ENCODE peak calls at places on chromosome 1, in seven cellular contexts. One of them, this sample, is unnamed. For H3K27me3 and H3K36me3, the result is how much of the 10 kb centered on the place peaks cover.

GRCh38 chr1:31984419-31985347 is 29.0 kb upstream of the KHDRBS1 start:
- DNase-seq in ovary: no peak
- DNase-seq in CD4-positive, CD25-positive, alpha-beta regulatory T cell: no peak
- DNase-seq in body of pancreas: no peak
- DNase-seq in CD8-positive, alpha-beta T cell: peak
- DNase-seq in small intestine: no peak
- DNase-seq in endothelial cell of umbilical vein: peak
- DNase-seq in this sample: peak

GRCh38 chr1:202861420-202862121 is 27.4 kb downstream of the RABIF start:
- DNase-seq in endothelial cell of umbilical vein: peak
- DNase-seq in small intestine: peak
- DNase-seq in CD4-positive, CD25-positive, alpha-beta regulatory T cell: no peak
- DNase-seq in CD8-positive, alpha-beta T cell: peak
- DNase-seq in body of pancreas: peak
- DNase-seq in ovary: peak
- DNase-seq in this sample: no peak

GRCh38 chr1:152904688-152905440 is 3.5 kb upstream of the IVL start:
- DNase-seq in ovary: no peak
- DNase-seq in small intestine: no peak
- DNase-seq in endothelial cell of umbilical vein: no peak
- DNase-seq in CD8-positive, alpha-beta T cell: no peak
- DNase-seq in CD4-positive, CD25-positive, alpha-beta regulatory T cell: no peak
- DNase-seq in body of pancreas: no peak
- DNase-seq in this sample: no peak

GRCh38 chr1:209405183-209405823 is 178.2 kb upstream of the CAMK1G start:
- DNase-seq in small intestine: no peak
- DNase-seq in ovary: no peak
- DNase-seq in endothelial cell of umbilical vein: no peak
- DNase-seq in CD4-positive, CD25-positive, alpha-beta regulatory T cell: no peak
- DNase-seq in CD8-positive, alpha-beta T cell: no peak
- DNase-seq in body of pancreas: no peak
- DNase-seq in this sample: no peak

GRCh38 chr1:58648864-58649263 is 51.0 kb downstream of the MYSM1 start:
- DNase-seq in ovary: no peak
- DNase-seq in CD4-positive, CD25-positive, alpha-beta regulatory T cell: no peak
- DNase-seq in small intestine: no peak
- DNase-seq in endothelial cell of umbilical vein: no peak
- DNase-seq in CD8-positive, alpha-beta T cell: no peak
- DNase-seq in body of pancreas: no peak
- DNase-seq in this sample: no peak

GRCh38 chr1:159141584-159142518 is 29.6 kb upstream of the CADM3 start:
- DNase-seq in endothelial cell of umbilical vein: peak
- DNase-seq in CD4-positive, CD25-positive, alpha-beta regulatory T cell: no peak
- DNase-seq in CD8-positive, alpha-beta T cell: no peak
- DNase-seq in small intestine: no peak
- DNase-seq in ovary: no peak
- DNase-seq in body of pancreas: no peak
- DNase-seq in this sample: no peak

GRCh38 chr1:205456383-205456867 is 580 bp upstream of the BLACAT1 start:
- DNase-seq in CD8-positive, alpha-beta T cell: no peak
- DNase-seq in endothelial cell of umbilical vein: no peak
- DNase-seq in small intestine: no peak
- DNase-seq in ovary: no peak
- DNase-seq in body of pancreas: no peak
- DNase-seq in CD4-positive, CD25-positive, alpha-beta regulatory T cell: no peak
- DNase-seq in this sample: no peak

GRCh38 chr1:182662121-182662890 is 22.1 kb downstream of the RGS8 start:
- DNase-seq in endothelial cell of umbilical vein: no peak
- DNase-seq in ovary: no peak
- DNase-seq in CD8-positive, alpha-beta T cell: no peak
- DNase-seq in small intestine: no peak
- DNase-seq in CD4-positive, CD25-positive, alpha-beta regulatory T cell: no peak
- DNase-seq in body of pancreas: no peak
- DNase-seq in this sample: no peak

GRCh38 chr1:241672301-241672700 is 20.2 kb downstream of the WDR64 start:
- DNase-seq in body of pancreas: no peak
- DNase-seq in CD8-positive, alpha-beta T cell: no peak
- DNase-seq in CD4-positive, CD25-positive, alpha-beta regulatory T cell: no peak
- DNase-seq in ovary: no peak
- DNase-seq in small intestine: no peak
- DNase-seq in endothelial cell of umbilical vein: no peak
- DNase-seq in this sample: no peak

GRCh38 chr1:78045850-78046778 is at the start of gene GIPC2:
- DNase-seq in body of pancreas: peak
- DNase-seq in CD4-positive, CD25-positive, alpha-beta regulatory T cell: peak
- DNase-seq in CD8-positive, alpha-beta T cell: no peak
- DNase-seq in endothelial cell of umbilical vein: peak
- DNase-seq in ovary: peak
- DNase-seq in small intestine: peak
- DNase-seq in this sample: no peak

GRCh38 chr1:47983677-47984076 is 13.5 kb downstream of the TRABD2B start:
- DNase-seq in CD8-positive, alpha-beta T cell: no peak
- DNase-seq in ovary: no peak
- DNase-seq in body of pancreas: no peak
- DNase-seq in small intestine: no peak
- DNase-seq in endothelial cell of umbilical vein: no peak
- DNase-seq in CD4-positive, CD25-positive, alpha-beta regulatory T cell: no peak
- DNase-seq in this sample: no peak

GRCh38 chr1:192604979-192605620 is 29.5 kb downstream of the RGS1 start:
- DNase-seq in ovary: no peak
- DNase-seq in CD8-positive, alpha-beta T cell: no peak
- DNase-seq in endothelial cell of umbilical vein: no peak
- DNase-seq in small intestine: no peak
- DNase-seq in body of pancreas: no peak
- DNase-seq in CD4-positive, CD25-positive, alpha-beta regulatory T cell: no peak
- DNase-seq in this sample: no peak

GRCh38 chr1:185112343-185112742 is 44.4 kb downstream of the TRMT1L start:
- DNase-seq in ovary: no peak
- DNase-seq in small intestine: peak
- DNase-seq in CD4-positive, CD25-positive, alpha-beta regulatory T cell: no peak
- DNase-seq in body of pancreas: no peak
- DNase-seq in endothelial cell of umbilical vein: peak
- DNase-seq in CD8-positive, alpha-beta T cell: no peak
- DNase-seq in this sample: no peak

GRCh38 chr1:33684346-33685122 is 179.3 kb upstream of the HMGB4 start:
- DNase-seq in endothelial cell of umbilical vein: no peak
- DNase-seq in ovary: no peak
- DNase-seq in CD4-positive, CD25-positive, alpha-beta regulatory T cell: no peak
- DNase-seq in small intestine: no peak
- DNase-seq in CD8-positive, alpha-beta T cell: no peak
- DNase-seq in body of pancreas: no peak
- DNase-seq in this sample: no peak

GRCh38 chr1:43232071-43232470 is 37.7 kb upstream of the TMEM125 start:
- DNase-seq in endothelial cell of umbilical vein: peak
- DNase-seq in ovary: no peak
- DNase-seq in small intestine: no peak
- DNase-seq in body of pancreas: no peak
- DNase-seq in CD4-positive, CD25-positive, alpha-beta regulatory T cell: no peak
- DNase-seq in CD8-positive, alpha-beta T cell: no peak
- DNase-seq in this sample: no peak

GRCh38 chr1:11918779-11919519 is 7.3 kb downstream of the KIAA2013 start:
- DNase-seq in ovary: peak
- DNase-seq in CD4-positive, CD25-positive, alpha-beta regulatory T cell: no peak
- DNase-seq in body of pancreas: no peak
- DNase-seq in CD8-positive, alpha-beta T cell: no peak
- DNase-seq in small intestine: peak
- DNase-seq in endothelial cell of umbilical vein: no peak
- DNase-seq in this sample: no peak

GRCh38 chr1:51063121-51063520 is 38.9 kb upstream of the C1orf185 start:
- DNase-seq in endothelial cell of umbilical vein: peak
- DNase-seq in CD8-positive, alpha-beta T cell: no peak
- DNase-seq in CD4-positive, CD25-positive, alpha-beta regulatory T cell: no peak
- DNase-seq in body of pancreas: no peak
- DNase-seq in small intestine: no peak
- DNase-seq in ovary: no peak
- DNase-seq in this sample: no peak

GRCh38 chr1:217134857-217135568 is 411.8 kb upstream of the ESRRG start:
- DNase-seq in CD4-positive, CD25-positive, alpha-beta regulatory T cell: no peak
- DNase-seq in ovary: no peak
- DNase-seq in body of pancreas: peak
- DNase-seq in CD8-positive, alpha-beta T cell: no peak
- DNase-seq in endothelial cell of umbilical vein: no peak
- DNase-seq in small intestine: no peak
- DNase-seq in this sample: no peak
- H3K27me3 ChIP-seq in CD4-positive, CD25-positive, alpha-beta regulatory T cell: under half
- H3K27me3 ChIP-seq in ovary: under half
- H3K27me3 ChIP-seq in body of pancreas: under half
- H3K27me3 ChIP-seq in CD8-positive, alpha-beta T cell: under half
- H3K27me3 ChIP-seq in endothelial cell of umbilical vein: half or more
- H3K27me3 ChIP-seq in small intestine: under half
- H3K27me3 ChIP-seq in this sample: under half

GRCh38 chr1:112665857-112666256 is 8.6 kb upstream of the MOV10 start:
- DNase-seq in CD4-positive, CD25-positive, alpha-beta regulatory T cell: no peak
- DNase-seq in CD8-positive, alpha-beta T cell: no peak
- DNase-seq in body of pancreas: no peak
- DNase-seq in ovary: no peak
- DNase-seq in endothelial cell of umbilical vein: no peak
- DNase-seq in small intestine: no peak
- DNase-seq in this sample: no peak
- H3K36me3 ChIP-seq in CD4-positive, CD25-positive, alpha-beta regulatory T cell: half or more
- H3K36me3 ChIP-seq in CD8-positive, alpha-beta T cell: half or more
- H3K36me3 ChIP-seq in body of pancreas: under half
- H3K36me3 ChIP-seq in ovary: under half
- H3K36me3 ChIP-seq in endothelial cell of umbilical vein: under half
- H3K36me3 ChIP-seq in small intestine: under half
- H3K36me3 ChIP-seq in this sample: half or more

DNA sequence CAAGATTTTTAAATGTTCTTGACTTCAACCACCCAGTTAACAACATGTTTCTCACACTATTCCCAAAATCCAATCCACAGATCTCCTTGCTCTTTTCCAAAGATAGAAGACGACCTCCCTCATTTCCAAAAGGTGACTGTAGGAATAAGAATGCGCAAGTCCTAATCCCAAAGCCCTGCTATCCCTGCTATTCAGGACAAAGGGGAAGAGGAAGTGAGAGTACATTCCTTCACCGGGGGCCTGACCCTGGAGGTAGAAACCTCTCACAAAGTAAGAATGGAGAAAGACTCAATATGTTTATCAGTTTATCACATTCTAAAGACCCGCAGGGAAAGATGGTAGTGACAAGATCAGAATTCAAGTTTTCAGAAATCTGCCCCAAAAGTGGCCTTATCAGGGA is 55.7 kb downstream of the PLEKHA6 start:
- DNase-seq in CD4-positive, CD25-positive, alpha-beta regulatory T cell: no peak
- DNase-seq in endothelial cell of umbilical vein: peak
- DNase-seq in small intestine: no peak
- DNase-seq in ovary: no peak
- DNase-seq in CD8-positive, alpha-beta T cell: no peak
- DNase-seq in body of pancreas: no peak
- DNase-seq in this sample: no peak
- H3K27me3 ChIP-seq in CD4-positive, CD25-positive, alpha-beta regulatory T cell: under half
- H3K27me3 ChIP-seq in endothelial cell of umbilical vein: under half
- H3K27me3 ChIP-seq in small intestine: under half
- H3K27me3 ChIP-seq in ovary: under half
- H3K27me3 ChIP-seq in CD8-positive, alpha-beta T cell: under half
- H3K27me3 ChIP-seq in body of pancreas: under half
- H3K27me3 ChIP-seq in this sample: under half

GRCh38 chr1:55155522-55155921 is 59.6 kb downstream of the USP24 start:
- DNase-seq in small intestine: peak
- DNase-seq in CD8-positive, alpha-beta T cell: no peak
- DNase-seq in CD4-positive, CD25-positive, alpha-beta regulatory T cell: no peak
- DNase-seq in body of pancreas: no peak
- DNase-seq in endothelial cell of umbilical vein: peak
- DNase-seq in ovary: no peak
- DNase-seq in this sample: no peak

GRCh38 chr1:55153031-55153430 is 62.1 kb downstream of the USP24 start:
- DNase-seq in ovary: no peak
- DNase-seq in CD8-positive, alpha-beta T cell: no peak
- DNase-seq in CD4-positive, CD25-positive, alpha-beta regulatory T cell: no peak
- DNase-seq in body of pancreas: no peak
- DNase-seq in small intestine: no peak
- DNase-seq in endothelial cell of umbilical vein: no peak
- DNase-seq in this sample: no peak

GRCh38 chr1:55156093-55156492 is 59.1 kb downstream of the USP24 start:
- DNase-seq in endothelial cell of umbilical vein: no peak
- DNase-seq in body of pancreas: no peak
- DNase-seq in CD4-positive, CD25-positive, alpha-beta regulatory T cell: no peak
- DNase-seq in ovary: no peak
- DNase-seq in small intestine: no peak
- DNase-seq in CD8-positive, alpha-beta T cell: no peak
- DNase-seq in this sample: no peak

GRCh38 chr1:55154616-55155015 is 60.5 kb downstream of the USP24 start:
- DNase-seq in body of pancreas: no peak
- DNase-seq in ovary: no peak
- DNase-seq in CD8-positive, alpha-beta T cell: no peak
- DNase-seq in CD4-positive, CD25-positive, alpha-beta regulatory T cell: no peak
- DNase-seq in endothelial cell of umbilical vein: no peak
- DNase-seq in small intestine: no peak
- DNase-seq in this sample: no peak

DNA sequence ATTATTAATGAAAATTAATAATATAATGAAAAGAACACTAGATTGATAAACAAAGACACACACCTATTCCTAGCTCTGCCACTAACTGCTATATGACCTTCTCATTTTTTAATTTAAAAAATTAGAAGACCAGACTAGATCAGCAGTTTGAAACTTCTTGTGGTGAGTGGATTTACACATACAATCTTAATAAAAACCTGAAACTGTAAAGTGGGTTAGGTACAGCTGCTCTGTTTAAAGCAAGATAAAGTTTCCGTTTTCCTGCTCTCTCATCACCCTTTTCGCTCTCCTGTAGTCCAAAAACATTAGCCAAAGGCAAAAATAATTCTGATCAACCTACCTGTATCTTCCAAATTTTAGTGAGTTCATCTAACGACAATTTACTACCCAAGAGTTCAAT is 58.6 kb downstream of the USP24 start:
- DNase-seq in CD8-positive, alpha-beta T cell: no peak
- DNase-seq in CD4-positive, CD25-positive, alpha-beta regulatory T cell: no peak
- DNase-seq in endothelial cell of umbilical vein: no peak
- DNase-seq in body of pancreas: no peak
- DNase-seq in ovary: no peak
- DNase-seq in small intestine: no peak
- DNase-seq in this sample: no peak
- H3K36me3 ChIP-seq in CD8-positive, alpha-beta T cell: under half
- H3K36me3 ChIP-seq in CD4-positive, CD25-positive, alpha-beta regulatory T cell: half or more
- H3K36me3 ChIP-seq in endothelial cell of umbilical vein: under half
- H3K36me3 ChIP-seq in body of pancreas: under half
- H3K36me3 ChIP-seq in ovary: under half
- H3K36me3 ChIP-seq in small intestine: under half
- H3K36me3 ChIP-seq in this sample: under half

GRCh38 chr1:36708587-36708986 is 225.9 kb upstream of the CSF3R start:
- DNase-seq in ovary: no peak
- DNase-seq in endothelial cell of umbilical vein: no peak
- DNase-seq in CD8-positive, alpha-beta T cell: no peak
- DNase-seq in body of pancreas: no peak
- DNase-seq in CD4-positive, CD25-positive, alpha-beta regulatory T cell: no peak
- DNase-seq in small intestine: no peak
- DNase-seq in this sample: no peak
- H3K27me3 ChIP-seq in ovary: under half
- H3K27me3 ChIP-seq in endothelial cell of umbilical vein: under half
- H3K27me3 ChIP-seq in CD8-positive, alpha-beta T cell: under half
- H3K27me3 ChIP-seq in body of pancreas: under half
- H3K27me3 ChIP-seq in CD4-positive, CD25-positive, alpha-beta regulatory T cell: under half
- H3K27me3 ChIP-seq in small intestine: under half
- H3K27me3 ChIP-seq in this sample: under half

GRCh38 chr1:17627239-17628052 is 87.9 kb downstream of the ARHGEF10L start:
- DNase-seq in endothelial cell of umbilical vein: no peak
- DNase-seq in CD4-positive, CD25-positive, alpha-beta regulatory T cell: no peak
- DNase-seq in body of pancreas: no peak
- DNase-seq in small intestine: no peak
- DNase-seq in CD8-positive, alpha-beta T cell: no peak
- DNase-seq in ovary: no peak
- DNase-seq in this sample: no peak
- H3K36me3 ChIP-seq in endothelial cell of umbilical vein: under half
- H3K36me3 ChIP-seq in CD4-positive, CD25-positive, alpha-beta regulatory T cell: under half
- H3K36me3 ChIP-seq in body of pancreas: under half
- H3K36me3 ChIP-seq in small intestine: under half
- H3K36me3 ChIP-seq in CD8-positive, alpha-beta T cell: under half
- H3K36me3 ChIP-seq in ovary: under half
- H3K36me3 ChIP-seq in this sample: under half

GRCh38 chr1:30173560-30173959 is 549.8 kb downstream of the MATN1 start:
- DNase-seq in body of pancreas: no peak
- DNase-seq in ovary: no peak
- DNase-seq in endothelial cell of umbilical vein: no peak
- DNase-seq in CD4-positive, CD25-positive, alpha-beta regulatory T cell: no peak
- DNase-seq in CD8-positive, alpha-beta T cell: no peak
- DNase-seq in small intestine: no peak
- DNase-seq in this sample: no peak
- H3K27me3 ChIP-seq in body of pancreas: under half
- H3K27me3 ChIP-seq in ovary: under half
- H3K27me3 ChIP-seq in endothelial cell of umbilical vein: under half
- H3K27me3 ChIP-seq in CD4-positive, CD25-positive, alpha-beta regulatory T cell: under half
- H3K27me3 ChIP-seq in CD8-positive, alpha-beta T cell: under half
- H3K27me3 ChIP-seq in small intestine: under half
- H3K27me3 ChIP-seq in this sample: under half

This sample was measured in effector memory CD4-positive, alpha-beta T cell.